ENCODE peak calls at places on chromosomes 2 and 18, in six cellular contexts. One of them, this sample, is unnamed.

GRCh38 chr2:162030363-162030762 is 43.7 kb downstream of the DPP4 start:
- DNase-seq in stimulated activated CD8-positive, alpha-beta memory T cell treated with anti-CD3 and anti-CD28 coated beads, Interleukin-15, amount 100 ng/mL, for 48 hours: no peak
- DNase-seq in neural crest cell: no peak
- DNase-seq in psoas muscle: no peak
- DNase-seq in foreskin keratinocyte: no peak
- DNase-seq in sciatic nerve: no peak
- DNase-seq in this sample: no peak

GRCh38 chr2:189527812-189528591 is 52.6 kb downstream of the SLC40A1 start:
- DNase-seq in foreskin keratinocyte: no peak
- DNase-seq in sciatic nerve: no peak
- DNase-seq in neural crest cell: no peak
- DNase-seq in psoas muscle: no peak
- DNase-seq in stimulated activated CD8-positive, alpha-beta memory T cell treated with anti-CD3 and anti-CD28 coated beads, Interleukin-15, amount 100 ng/mL, for 48 hours: no peak
- DNase-seq in this sample: no peak

GRCh38 chr2:127100261-127101047 is 6.5 kb downstream of the BIN1 start:
- DNase-seq in sciatic nerve: peak
- DNase-seq in psoas muscle: peak
- DNase-seq in foreskin keratinocyte: no peak
- DNase-seq in stimulated activated CD8-positive, alpha-beta memory T cell treated with anti-CD3 and anti-CD28 coated beads, Interleukin-15, amount 100 ng/mL, for 48 hours: no peak
- DNase-seq in neural crest cell: no peak
- DNase-seq in this sample: no peak

GRCh38 chr2:233453111-233453915 is 99.0 kb downstream of the DGKD start:
- DNase-seq in foreskin keratinocyte: no peak
- DNase-seq in psoas muscle: peak
- DNase-seq in neural crest cell: no peak
- DNase-seq in stimulated activated CD8-positive, alpha-beta memory T cell treated with anti-CD3 and anti-CD28 coated beads, Interleukin-15, amount 100 ng/mL, for 48 hours: no peak
- DNase-seq in sciatic nerve: peak
- DNase-seq in this sample: no peak

GRCh38 chr2:182142062-182142461 is 156.4 kb downstream of the PPP1R1C start:
- DNase-seq in psoas muscle: no peak
- DNase-seq in foreskin keratinocyte: no peak
- DNase-seq in sciatic nerve: no peak
- DNase-seq in stimulated activated CD8-positive, alpha-beta memory T cell treated with anti-CD3 and anti-CD28 coated beads, Interleukin-15, amount 100 ng/mL, for 48 hours: no peak
- DNase-seq in neural crest cell: no peak
- DNase-seq in this sample: no peak

GRCh38 chr18:54871231-54871630 is 43.0 kb downstream of the RAB27B start:
- DNase-seq in stimulated activated CD8-positive, alpha-beta memory T cell treated with anti-CD3 and anti-CD28 coated beads, Interleukin-15, amount 100 ng/mL, for 48 hours: no peak
- DNase-seq in psoas muscle: no peak
- DNase-seq in foreskin keratinocyte: no peak
- DNase-seq in neural crest cell: no peak
- DNase-seq in sciatic nerve: no peak
- DNase-seq in this sample: no peak

GRCh38 chr2:205748660-205749059 is 66.4 kb downstream of the NRP2 start:
- DNase-seq in psoas muscle: no peak
- DNase-seq in stimulated activated CD8-positive, alpha-beta memory T cell treated with anti-CD3 and anti-CD28 coated beads, Interleukin-15, amount 100 ng/mL, for 48 hours: no peak
- DNase-seq in foreskin keratinocyte: peak
- DNase-seq in neural crest cell: no peak
- DNase-seq in sciatic nerve: no peak
- DNase-seq in this sample: no peak

GRCh38 chr2:200861617-200862016 is 2.8 kb downstream of the CLK1 start:
- DNase-seq in sciatic nerve: no peak
- DNase-seq in foreskin keratinocyte: no peak
- DNase-seq in neural crest cell: no peak
- DNase-seq in psoas muscle: no peak
- DNase-seq in stimulated activated CD8-positive, alpha-beta memory T cell treated with anti-CD3 and anti-CD28 coated beads, Interleukin-15, amount 100 ng/mL, for 48 hours: no peak
- DNase-seq in this sample: no peak

GRCh38 chr2:160407393-160408204 is 86.0 kb downstream of the RBMS1 start:
- DNase-seq in stimulated activated CD8-positive, alpha-beta memory T cell treated with anti-CD3 and anti-CD28 coated beads, Interleukin-15, amount 100 ng/mL, for 48 hours: peak
- DNase-seq in sciatic nerve: peak
- DNase-seq in psoas muscle: peak
- DNase-seq in neural crest cell: peak
- DNase-seq in foreskin keratinocyte: no peak
- DNase-seq in this sample: peak

GRCh38 chr18:34003687-34004086 is 221.0 kb downstream of the NOL4 start:
- DNase-seq in stimulated activated CD8-positive, alpha-beta memory T cell treated with anti-CD3 and anti-CD28 coated beads, Interleukin-15, amount 100 ng/mL, for 48 hours: no peak
- DNase-seq in neural crest cell: no peak
- DNase-seq in foreskin keratinocyte: no peak
- DNase-seq in psoas muscle: no peak
- DNase-seq in sciatic nerve: no peak
- DNase-seq in this sample: no peak

GRCh38 chr2:28447943-28448737 is 47.7 kb upstream of the PLB1 start:
- DNase-seq in foreskin keratinocyte: no peak
- DNase-seq in neural crest cell: no peak
- DNase-seq in psoas muscle: no peak
- DNase-seq in stimulated activated CD8-positive, alpha-beta memory T cell treated with anti-CD3 and anti-CD28 coated beads, Interleukin-15, amount 100 ng/mL, for 48 hours: no peak
- DNase-seq in sciatic nerve: no peak
- DNase-seq in this sample: no peak

GRCh38 chr2:23988371-23988770 is 21.5 kb upstream of the MFSD2B start:
- DNase-seq in neural crest cell: no peak
- DNase-seq in psoas muscle: no peak
- DNase-seq in stimulated activated CD8-positive, alpha-beta memory T cell treated with anti-CD3 and anti-CD28 coated beads, Interleukin-15, amount 100 ng/mL, for 48 hours: no peak
- DNase-seq in sciatic nerve: no peak
- DNase-seq in foreskin keratinocyte: no peak
- DNase-seq in this sample: no peak

GRCh38 chr2:238554468-238555184 is 127.9 kb downstream of the ASB1 start:
- DNase-seq in neural crest cell: no peak
- DNase-seq in foreskin keratinocyte: no peak
- DNase-seq in sciatic nerve: no peak
- DNase-seq in psoas muscle: no peak
- DNase-seq in stimulated activated CD8-positive, alpha-beta memory T cell treated with anti-CD3 and anti-CD28 coated beads, Interleukin-15, amount 100 ng/mL, for 48 hours: no peak
- DNase-seq in this sample: no peak

GRCh38 chr18:22088029-22088428 is 81.4 kb upstream of the GATA6 start:
- DNase-seq in psoas muscle: no peak
- DNase-seq in stimulated activated CD8-positive, alpha-beta memory T cell treated with anti-CD3 and anti-CD28 coated beads, Interleukin-15, amount 100 ng/mL, for 48 hours: no peak
- DNase-seq in neural crest cell: no peak
- DNase-seq in foreskin keratinocyte: peak
- DNase-seq in sciatic nerve: no peak
- DNase-seq in this sample: no peak

GRCh38 chr2:34031097-34031496 is 432.0 kb upstream of the FAM98A start:
- DNase-seq in psoas muscle: no peak
- DNase-seq in stimulated activated CD8-positive, alpha-beta memory T cell treated with anti-CD3 and anti-CD28 coated beads, Interleukin-15, amount 100 ng/mL, for 48 hours: no peak
- DNase-seq in sciatic nerve: no peak
- DNase-seq in foreskin keratinocyte: no peak
- DNase-seq in neural crest cell: no peak
- DNase-seq in this sample: no peak

GRCh38 chr2:2524340-2524941 is 193.4 kb upstream of the MYT1L start:
- DNase-seq in sciatic nerve: peak
- DNase-seq in psoas muscle: no peak
- DNase-seq in stimulated activated CD8-positive, alpha-beta memory T cell treated with anti-CD3 and anti-CD28 coated beads, Interleukin-15, amount 100 ng/mL, for 48 hours: no peak
- DNase-seq in neural crest cell: no peak
- DNase-seq in foreskin keratinocyte: no peak
- DNase-seq in this sample: no peak

GRCh38 chr18:72762505-72763122 is 105.2 kb downstream of the NETO1 start:
- DNase-seq in foreskin keratinocyte: peak
- DNase-seq in neural crest cell: peak
- DNase-seq in psoas muscle: no peak
- DNase-seq in sciatic nerve: no peak
- DNase-seq in stimulated activated CD8-positive, alpha-beta memory T cell treated with anti-CD3 and anti-CD28 coated beads, Interleukin-15, amount 100 ng/mL, for 48 hours: no peak
- DNase-seq in this sample: no peak

GRCh38 chr18:76394780-76395476 is 100.1 kb downstream of the ZNF516 start:
- DNase-seq in neural crest cell: no peak
- DNase-seq in sciatic nerve: peak
- DNase-seq in psoas muscle: no peak
- DNase-seq in foreskin keratinocyte: peak
- DNase-seq in stimulated activated CD8-positive, alpha-beta memory T cell treated with anti-CD3 and anti-CD28 coated beads, Interleukin-15, amount 100 ng/mL, for 48 hours: no peak
- DNase-seq in this sample: no peak

GRCh38 chr2:152694161-152694661 is 23.1 kb downstream of the PRPF40A start:
- DNase-seq in neural crest cell: no peak
- DNase-seq in sciatic nerve: no peak
- DNase-seq in stimulated activated CD8-positive, alpha-beta memory T cell treated with anti-CD3 and anti-CD28 coated beads, Interleukin-15, amount 100 ng/mL, for 48 hours: peak
- DNase-seq in psoas muscle: no peak
- DNase-seq in foreskin keratinocyte: no peak
- DNase-seq in this sample: peak

GRCh38 chr2:6776125-6776524 is 89.6 kb downstream of the CMPK2 start:
- DNase-seq in foreskin keratinocyte: no peak
- DNase-seq in psoas muscle: no peak
- DNase-seq in neural crest cell: no peak
- DNase-seq in stimulated activated CD8-positive, alpha-beta memory T cell treated with anti-CD3 and anti-CD28 coated beads, Interleukin-15, amount 100 ng/mL, for 48 hours: no peak
- DNase-seq in sciatic nerve: no peak
- DNase-seq in this sample: no peak

GRCh38 chr2:23418056-23418455 is 33.1 kb downstream of the KLHL29 start:
- DNase-seq in neural crest cell: no peak
- DNase-seq in stimulated activated CD8-positive, alpha-beta memory T cell treated with anti-CD3 and anti-CD28 coated beads, Interleukin-15, amount 100 ng/mL, for 48 hours: no peak
- DNase-seq in sciatic nerve: no peak
- DNase-seq in psoas muscle: no peak
- DNase-seq in foreskin keratinocyte: no peak
- DNase-seq in this sample: no peak

GRCh38 chr18:52339891-52340371 is at the start of gene DCC:
- DNase-seq in foreskin keratinocyte: peak
- DNase-seq in neural crest cell: peak
- DNase-seq in psoas muscle: no peak
- DNase-seq in sciatic nerve: no peak
- DNase-seq in stimulated activated CD8-positive, alpha-beta memory T cell treated with anti-CD3 and anti-CD28 coated beads, Interleukin-15, amount 100 ng/mL, for 48 hours: no peak
- DNase-seq in this sample: peak

GRCh38 chr2:2046497-2046896 is 284.6 kb downstream of the MYT1L start:
- DNase-seq in psoas muscle: no peak
- DNase-seq in neural crest cell: no peak
- DNase-seq in stimulated activated CD8-positive, alpha-beta memory T cell treated with anti-CD3 and anti-CD28 coated beads, Interleukin-15, amount 100 ng/mL, for 48 hours: no peak
- DNase-seq in foreskin keratinocyte: no peak
- DNase-seq in sciatic nerve: no peak
- DNase-seq in this sample: no peak

GRCh38 chr2:126038901-126039300 is 617.1 kb upstream of the GYPC start:
- DNase-seq in neural crest cell: no peak
- DNase-seq in sciatic nerve: no peak
- DNase-seq in psoas muscle: no peak
- DNase-seq in stimulated activated CD8-positive, alpha-beta memory T cell treated with anti-CD3 and anti-CD28 coated beads, Interleukin-15, amount 100 ng/mL, for 48 hours: no peak
- DNase-seq in foreskin keratinocyte: no peak
- DNase-seq in this sample: no peak

GRCh38 chr2:171244466-171244969 is 83.8 kb upstream of the TLK1 start:
- DNase-seq in sciatic nerve: no peak
- DNase-seq in foreskin keratinocyte: no peak
- DNase-seq in psoas muscle: no peak
- DNase-seq in neural crest cell: no peak
- DNase-seq in stimulated activated CD8-positive, alpha-beta memory T cell treated with anti-CD3 and anti-CD28 coated beads, Interleukin-15, amount 100 ng/mL, for 48 hours: no peak
- DNase-seq in this sample: no peak

GRCh38 chr18:29383311-29384273 is 1206.7 kb upstream of the CDH2 start:
- DNase-seq in foreskin keratinocyte: no peak
- DNase-seq in stimulated activated CD8-positive, alpha-beta memory T cell treated with anti-CD3 and anti-CD28 coated beads, Interleukin-15, amount 100 ng/mL, for 48 hours: no peak
- DNase-seq in psoas muscle: no peak
- DNase-seq in neural crest cell: no peak
- DNase-seq in sciatic nerve: no peak
- DNase-seq in this sample: no peak

GRCh38 chr2:200380139-200380561 is 73.7 kb downstream of the SPATS2L start:
- DNase-seq in psoas muscle: no peak
- DNase-seq in foreskin keratinocyte: no peak
- DNase-seq in neural crest cell: no peak
- DNase-seq in sciatic nerve: no peak
- DNase-seq in stimulated activated CD8-positive, alpha-beta memory T cell treated with anti-CD3 and anti-CD28 coated beads, Interleukin-15, amount 100 ng/mL, for 48 hours: no peak
- DNase-seq in this sample: no peak

This sample was measured in activated CD8-positive, alpha-beta T cell treated with anti-CD3 and anti-CD28 coated beads for 36 hours.